ENCODE peak calls at places on chromosomes 4 and X, in seven cellular contexts. H is HFF-Myc, S is fibroblast of the conjunctiva, F is epithelial cell of esophagus, Z is NCI-H82, R is psoas muscle, K is NCI-H1694. V is an unnamed sample.
A peak's percentile ranks its signal among the peaks of the same experiment; 100 is the strongest.

GRCh38 chr4:183747931-183748664 is 89.0 kb downstream of the TRAPPC11 start:
- DNase-seq in H (no peak), S (no peak), F (no peak), Z (no peak), R (no peak), K (peak; percentile 46), V (peak; percentile 88)

GRCh38 chrX:134734343-134735001 is 76.2 kb upstream of the PLAC1 start:
- DNase-seq in H (peak; percentile 60), S (no peak), F (no peak), Z (no peak), R (no peak), K (no peak), V (no peak)

GRCh38 chr4:175504316-175504715 is 307.7 kb downstream of the GPM6A start:
- DNase-seq in H (no peak), S (no peak), F (no peak), Z (no peak), R (no peak), K (no peak), V (no peak)

GRCh38 chr4:176668324-176668723 is 124.4 kb downstream of the VEGFC start:
- DNase-seq in H (no peak), S (no peak), F (no peak), Z (no peak), R (no peak), K (no peak), V (no peak)

GRCh38 chr4:109359040-109359646 is 56.7 kb upstream of the COL25A1 start:
- DNase-seq in H (no peak), S (no peak), F (no peak), Z (no peak), R (no peak), K (no peak), V (no peak)

GRCh38 chr4:140012688-140013087 is 141.3 kb downstream of the MAML3 start:
- DNase-seq in H (peak; percentile 79), S (peak; percentile 67), F (peak; percentile 79), Z (peak; percentile 36), R (peak; percentile 33), K (no peak), V (peak; percentile 68)

GRCh38 chr4:5404073-5404472 is 304.3 kb downstream of the EVC2 start:
- DNase-seq in H (no peak), S (no peak), F (no peak), Z (no peak), R (no peak), K (no peak), V (no peak)

GRCh38 chrX:72685810-72686465 is 28.2 kb downstream of the PHKA1 start:
- DNase-seq in H (peak; percentile 0), S (peak; percentile 1), F (peak; percentile 92), Z (no peak), R (no peak), K (no peak), V (peak; percentile 45)

GRCh38 chr4:16032382-16032743 is 51.5 kb downstream of the PROM1 start:
- DNase-seq in H (no peak), S (no peak), F (no peak), Z (no peak), R (no peak), K (no peak), V (peak; percentile 71)

GRCh38 chrX:34563061-34563460 is 94.0 kb downstream of the TMEM47 start:
- DNase-seq in H (no peak), S (no peak), F (no peak), Z (no peak), R (no peak), K (no peak), V (no peak)

GRCh38 chr4:20883231-20883630 is 183.0 kb downstream of the PACRGL start:
- DNase-seq in H (no peak), S (no peak), F (peak; percentile 28), Z (no peak), R (no peak), K (no peak), V (peak; percentile 96)

GRCh38 chr4:138706206-138706605 is 309.4 kb upstream of the NOCT start:
- DNase-seq in H (no peak), S (no peak), F (no peak), Z (no peak), R (no peak), K (no peak), V (peak; percentile 45)

GRCh38 chr4:84956014-84956413 is 10.5 kb downstream of the WDFY3 start:
- DNase-seq in H (no peak), S (no peak), F (peak; percentile 81), Z (peak; percentile 8), R (no peak), K (no peak), V (peak; percentile 36)

V was measured in kidney tubule cell.